ENCODE peak calls at places on chromosomes 5 and 9, in four cellular contexts. S is G401; M is activated T-cell treated with anti-CD3 and anti-CD28 coated beads, Interleukin-2, amount 50 U/mL, for 4 hours; G is upper lobe of right lung. P is an unnamed sample.

GRCh38 chr5:134432677-134433359 is 21.1 kb upstream of the CDKN2AIPNL start:
- DNase-seq in S (no peak), M (no peak), G (peak), P (no peak)

GRCh38 chr5:2223303-2223702 is 340.6 kb upstream of the IRX4 start:
- DNase-seq in S (no peak), M (no peak), G (peak), P (no peak)

GRCh38 chr9:124795881-124796415 is 19.0 kb downstream of the OLFML2A start:
- DNase-seq in S (no peak), M (no peak), G (no peak), P (no peak)

GRCh38 chr5:78753093-78753531 is 104.5 kb upstream of the LHFPL2 start:
- DNase-seq in S (no peak), M (no peak), G (no peak), P (no peak)

GRCh38 chr5:105587963-105588662 is 2025.5 kb upstream of the NUDT12 start:
- DNase-seq in S (no peak), M (no peak), G (no peak), P (no peak)

GRCh38 chr5:65394078-65394477 is 87.6 kb downstream of the ADAMTS6 start:
- DNase-seq in S (peak), M (no peak), G (peak), P (no peak)

GRCh38 chr5:9820696-9821449 is 190.7 kb upstream of the TAS2R1 start:
- DNase-seq in S (no peak), M (no peak), G (no peak), P (no peak)

GRCh38 chr9:98192503-98193335 is at the start of gene CORO2A:
- DNase-seq in S (peak), M (peak), G (peak), P (peak)

GRCh38 chr9:88889386-88889785 is 101.9 kb upstream of the S1PR3 start:
- DNase-seq in S (no peak), M (no peak), G (no peak), P (no peak)

GRCh38 chr9:83177747-83178146 is 114.8 kb upstream of the RASEF start:
- DNase-seq in S (no peak), M (no peak), G (no peak), P (no peak)

GRCh38 chr5:98121036-98121936 is 652.2 kb upstream of the RGMB start:
- DNase-seq in S (no peak), M (no peak), G (no peak), P (no peak)

GRCh38 chr9:88197781-88198345 is 59.6 kb upstream of the SPATA31C2 start:
- DNase-seq in S (no peak), M (no peak), G (no peak), P (no peak)

GRCh38 chr5:83554133-83554532 is 82.6 kb downstream of the VCAN start:
- DNase-seq in S (no peak), M (no peak), G (no peak), P (no peak)

GRCh38 chr9:124452326-124452725 is 2.1 kb downstream of the ADGRD2 start:
- DNase-seq in S (no peak), M (no peak), G (peak), P (no peak)

GRCh38 chr5:74673011-74673790 is 11.8 kb upstream of the HEXB start:
- DNase-seq in S (peak), M (no peak), G (no peak), P (no peak)

GRCh38 chr5:31783762-31784161 is 144.8 kb downstream of the PDZD2 start:
- DNase-seq in S (peak), M (no peak), G (no peak), P (no peak)

GRCh38 chr9:93644397-93645088 is 68.2 kb downstream of the PHF2 start:
- DNase-seq in S (no peak), M (peak), G (peak), P (no peak)

GRCh38 chr5:67299317-67299716 is 102.7 kb upstream of the CD180 start:
- DNase-seq in S (no peak), M (no peak), G (no peak), P (no peak)

GRCh38 chr5:65055938-65056337 is 287.2 kb downstream of the CWC27 start:
- DNase-seq in S (no peak), M (no peak), G (no peak), P (no peak)

GRCh38 chr5:175526691-175527090 is 48.3 kb downstream of the SFXN1 start:
- DNase-seq in S (no peak), M (no peak), G (no peak), P (no peak)

GRCh38 chr5:154236-154635 is 37.1 kb upstream of the LRRC14B start:
- DNase-seq in S (no peak), M (no peak), G (no peak), P (no peak)

GRCh38 chr9:75198436-75198835 is 110.1 kb downstream of the OSTF1 start:
- DNase-seq in S (no peak), M (no peak), G (no peak), P (no peak)

GRCh38 chr9:136654820-136655219 is 7.9 kb upstream of the EGFL7 start:
- DNase-seq in S (no peak), M (no peak), G (no peak), P (no peak)

GRCh38 chr5:96067251-96067650 is 105.6 kb upstream of the ELL2 start:
- DNase-seq in S (no peak), M (no peak), G (no peak), P (no peak)

GRCh38 chr9:137294091-137294683 is 7.9 kb downstream of the NRARP start:
- DNase-seq in S (peak), M (no peak), G (peak), P (no peak)

GRCh38 chr9:135563858-135564257 is 2.3 kb downstream of the PAEP start:
- DNase-seq in S (no peak), M (no peak), G (no peak), P (no peak)

GRCh38 chr9:69364510-69365150 is 39.6 kb downstream of the ENTREP1 start:
- DNase-seq in S (no peak), M (no peak), G (no peak), P (no peak)

GRCh38 chr5:40631236-40631635 is 48.5 kb upstream of the PTGER4 start:
- DNase-seq in S (no peak), M (no peak), G (no peak), P (no peak)

GRCh38 chr9:8723195-8723594 is 923.6 kb upstream of the DMAC1 start:
- DNase-seq in S (no peak), M (no peak), G (no peak), P (no peak)

GRCh38 chr5:573976-574375 is 38.2 kb upstream of the CEP72 start:
- DNase-seq in S (no peak), M (no peak), G (no peak), P (no peak)

P was measured in prostate gland.